ENCODE peak calls at places on chromosomes 11 and 22, in eight cellular contexts. One of them, this sample, is unnamed.
A peak's percentile ranks its signal among the peaks of the same experiment; 100 is the strongest.

GRCh38 chr11:27215471-27216267 is 147.3 kb downstream of the CCDC34 start:
- DNase-seq in right atrium auricular region: no peak
- DNase-seq in HCT116: no peak
- DNase-seq in progenitor cell of endocrine pancreas: no peak
- DNase-seq in WTC11: no peak
- DNase-seq in GM20000: no peak
- DNase-seq in Calu3: no peak
- DNase-seq in breast epithelium: no peak
- DNase-seq in this sample: no peak

GRCh38 chr11:46855167-46855566 is 9.1 kb upstream of the CKAP5 start:
- DNase-seq in right atrium auricular region: no peak
- DNase-seq in HCT116: no peak
- DNase-seq in progenitor cell of endocrine pancreas: no peak
- DNase-seq in WTC11: no peak
- DNase-seq in GM20000: no peak
- DNase-seq in Calu3: no peak
- DNase-seq in breast epithelium: no peak
- DNase-seq in this sample: no peak

GRCh38 chr11:66860449-66860831 is 3.6 kb downstream of the LRFN4 start:
- DNase-seq in right atrium auricular region: no peak
- DNase-seq in HCT116: no peak
- DNase-seq in progenitor cell of endocrine pancreas: no peak
- DNase-seq in WTC11: no peak
- DNase-seq in GM20000: peak; percentile 22
- DNase-seq in Calu3: no peak
- DNase-seq in breast epithelium: no peak
- DNase-seq in this sample: no peak

GRCh38 chr11:133928628-133929059 is 28.1 kb downstream of the IGSF9B start:
- DNase-seq in right atrium auricular region: no peak
- DNase-seq in HCT116: no peak
- DNase-seq in progenitor cell of endocrine pancreas: no peak
- DNase-seq in WTC11: peak; percentile 24
- DNase-seq in GM20000: no peak
- DNase-seq in Calu3: peak; percentile 43
- DNase-seq in breast epithelium: peak; percentile 77
- DNase-seq in this sample: no peak

GRCh38 chr11:16191852-16192240 is 164.5 kb downstream of the SOX6 start:
- DNase-seq in right atrium auricular region: no peak
- DNase-seq in HCT116: no peak
- DNase-seq in progenitor cell of endocrine pancreas: no peak
- DNase-seq in WTC11: no peak
- DNase-seq in GM20000: no peak
- DNase-seq in Calu3: no peak
- DNase-seq in breast epithelium: no peak
- DNase-seq in this sample: no peak

GRCh38 chr11:2662430-2663299 is 37.1 kb downstream of the KCNQ1OT1 start:
- DNase-seq in right atrium auricular region: peak; percentile 48
- DNase-seq in HCT116: no peak
- DNase-seq in progenitor cell of endocrine pancreas: no peak
- DNase-seq in WTC11: no peak
- DNase-seq in GM20000: no peak
- DNase-seq in Calu3: no peak
- DNase-seq in breast epithelium: peak; percentile 42
- DNase-seq in this sample: peak; percentile 15

GRCh38 chr11:14182833-14183340 is 176.1 kb downstream of the RRAS2 start:
- DNase-seq in right atrium auricular region: no peak
- DNase-seq in HCT116: no peak
- DNase-seq in progenitor cell of endocrine pancreas: no peak
- DNase-seq in WTC11: no peak
- DNase-seq in GM20000: no peak
- DNase-seq in Calu3: no peak
- DNase-seq in breast epithelium: no peak
- DNase-seq in this sample: no peak

GRCh38 chr11:71554996-71555395 is 6.8 kb downstream of the KRTAP5-9 start:
- DNase-seq in right atrium auricular region: no peak
- DNase-seq in HCT116: no peak
- DNase-seq in progenitor cell of endocrine pancreas: no peak
- DNase-seq in WTC11: no peak
- DNase-seq in GM20000: no peak
- DNase-seq in Calu3: no peak
- DNase-seq in breast epithelium: no peak
- DNase-seq in this sample: no peak

GRCh38 chr22:49705631-49706352 is 121.9 kb downstream of the BRD1 start:
- DNase-seq in right atrium auricular region: no peak
- DNase-seq in HCT116: no peak
- DNase-seq in progenitor cell of endocrine pancreas: no peak
- DNase-seq in WTC11: peak; percentile 14
- DNase-seq in GM20000: no peak
- DNase-seq in Calu3: no peak
- DNase-seq in breast epithelium: peak; percentile 15
- DNase-seq in this sample: no peak

GRCh38 chr11:65496304-65497140 is 2.3 kb upstream of the MALAT1 start:
- DNase-seq in right atrium auricular region: no peak
- DNase-seq in HCT116: no peak
- DNase-seq in progenitor cell of endocrine pancreas: no peak
- DNase-seq in WTC11: no peak
- DNase-seq in GM20000: no peak
- DNase-seq in Calu3: no peak
- DNase-seq in breast epithelium: no peak
- DNase-seq in this sample: no peak

GRCh38 chr22:28773461-28773867 is 969 bp downstream of the CCDC117 start:
- DNase-seq in right atrium auricular region: no peak
- DNase-seq in HCT116: no peak
- DNase-seq in progenitor cell of endocrine pancreas: no peak
- DNase-seq in WTC11: no peak
- DNase-seq in GM20000: peak; percentile 75
- DNase-seq in Calu3: no peak
- DNase-seq in breast epithelium: no peak
- DNase-seq in this sample: peak; percentile 61

GRCh38 chr11:2800655-2801531 is 84.7 kb downstream of the CDKN1C start:
- DNase-seq in right atrium auricular region: no peak
- DNase-seq in HCT116: no peak
- DNase-seq in progenitor cell of endocrine pancreas: peak; percentile 6
- DNase-seq in WTC11: peak; percentile 6
- DNase-seq in GM20000: no peak
- DNase-seq in Calu3: no peak
- DNase-seq in breast epithelium: peak; percentile 34
- DNase-seq in this sample: no peak

GRCh38 chr11:19089421-19089820 is 27.5 kb upstream of the ZDHHC13 start:
- DNase-seq in right atrium auricular region: no peak
- DNase-seq in HCT116: no peak
- DNase-seq in progenitor cell of endocrine pancreas: no peak
- DNase-seq in WTC11: no peak
- DNase-seq in GM20000: no peak
- DNase-seq in Calu3: peak; percentile 55
- DNase-seq in breast epithelium: no peak
- DNase-seq in this sample: no peak

GRCh38 chr11:112831969-112832368 is 129.3 kb upstream of the NCAM1 start:
- DNase-seq in right atrium auricular region: no peak
- DNase-seq in HCT116: no peak
- DNase-seq in progenitor cell of endocrine pancreas: no peak
- DNase-seq in WTC11: no peak
- DNase-seq in GM20000: no peak
- DNase-seq in Calu3: no peak
- DNase-seq in breast epithelium: no peak
- DNase-seq in this sample: no peak

GRCh38 chr11:57566564-57567209 is 785 bp downstream of the UBE2L6 start:
- DNase-seq in right atrium auricular region: no peak
- DNase-seq in HCT116: no peak
- DNase-seq in progenitor cell of endocrine pancreas: no peak
- DNase-seq in WTC11: no peak
- DNase-seq in GM20000: peak; percentile 49
- DNase-seq in Calu3: no peak
- DNase-seq in breast epithelium: no peak
- DNase-seq in this sample: no peak

GRCh38 chr11:117462183-117462574 is 134.5 kb downstream of the CEP164 start:
- DNase-seq in right atrium auricular region: no peak
- DNase-seq in HCT116: no peak
- DNase-seq in progenitor cell of endocrine pancreas: no peak
- DNase-seq in WTC11: no peak
- DNase-seq in GM20000: no peak
- DNase-seq in Calu3: no peak
- DNase-seq in breast epithelium: no peak
- DNase-seq in this sample: no peak

GRCh38 chr11:49208006-49208721 is at the start of gene FOLH1:
- DNase-seq in right atrium auricular region: peak; percentile 60
- DNase-seq in HCT116: no peak
- DNase-seq in progenitor cell of endocrine pancreas: no peak
- DNase-seq in WTC11: no peak
- DNase-seq in GM20000: peak; percentile 13
- DNase-seq in Calu3: peak; percentile 12
- DNase-seq in breast epithelium: no peak
- DNase-seq in this sample: peak; percentile 11

GRCh38 chr11:23991140-23991539 is 505.7 kb upstream of the LUZP2 start:
- DNase-seq in right atrium auricular region: no peak
- DNase-seq in HCT116: no peak
- DNase-seq in progenitor cell of endocrine pancreas: no peak
- DNase-seq in WTC11: no peak
- DNase-seq in GM20000: no peak
- DNase-seq in Calu3: no peak
- DNase-seq in breast epithelium: no peak
- DNase-seq in this sample: no peak

GRCh38 chr11:118883368-118884071 is at the start of gene CXCR5:
- DNase-seq in right atrium auricular region: no peak
- DNase-seq in HCT116: no peak
- DNase-seq in progenitor cell of endocrine pancreas: no peak
- DNase-seq in WTC11: no peak
- DNase-seq in GM20000: peak; percentile 71
- DNase-seq in Calu3: no peak
- DNase-seq in breast epithelium: no peak
- DNase-seq in this sample: peak; percentile 79
- TF ChIP-seq CTCF in right atrium auricular region: no peak
- TF ChIP-seq CTCF in HCT116: no peak
- TF ChIP-seq CTCF in progenitor cell of endocrine pancreas: no peak
- TF ChIP-seq CTCF in WTC11: no peak
- TF ChIP-seq CTCF in GM20000: no peak
- TF ChIP-seq CTCF in Calu3: no peak
- TF ChIP-seq CTCF in breast epithelium: no peak
- TF ChIP-seq CTCF in this sample: peak; percentile 19

DNA sequence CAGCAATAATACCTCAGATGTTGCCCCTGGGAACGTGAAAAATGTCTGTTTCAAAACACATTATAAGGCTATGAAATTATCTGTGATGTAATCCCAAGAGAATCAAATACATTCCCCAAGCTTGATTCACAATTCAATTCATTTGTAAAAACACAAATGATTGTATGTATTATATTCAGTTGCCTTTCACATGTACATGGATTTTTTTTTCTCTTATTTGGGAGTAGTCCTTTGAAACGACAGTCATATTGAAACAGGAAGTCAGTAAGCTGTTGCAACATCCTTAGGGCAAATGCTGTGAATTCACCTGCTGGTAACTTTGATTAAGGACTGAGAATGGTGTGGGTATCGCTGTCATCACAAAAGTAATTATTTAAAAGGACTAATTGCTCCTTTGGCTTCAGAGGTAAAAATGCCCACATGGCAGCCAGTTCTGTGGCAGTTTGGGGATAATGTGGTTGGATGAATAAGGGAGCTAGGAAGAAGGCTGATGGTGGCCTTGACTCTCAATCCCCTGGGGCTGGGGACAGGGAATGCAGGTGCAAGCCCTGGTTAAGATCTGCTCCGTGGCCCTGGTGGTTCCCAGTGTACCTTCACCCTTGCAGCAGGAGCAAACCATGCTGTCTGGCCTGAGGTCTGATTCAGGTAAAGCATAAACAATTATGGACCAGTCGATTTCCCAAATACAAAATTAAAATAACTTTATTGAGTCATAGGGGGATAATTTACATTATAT is 13.3 kb downstream of the EHF start:
- DNase-seq in right atrium auricular region: no peak
- DNase-seq in HCT116: no peak
- DNase-seq in progenitor cell of endocrine pancreas: no peak
- DNase-seq in WTC11: no peak
- DNase-seq in GM20000: peak; percentile 25
- DNase-seq in Calu3: no peak
- DNase-seq in breast epithelium: no peak
- DNase-seq in this sample: peak; percentile 28
- TF ChIP-seq CTCF in right atrium auricular region: no peak
- TF ChIP-seq CTCF in HCT116: no peak
- TF ChIP-seq CTCF in progenitor cell of endocrine pancreas: peak; percentile 6
- TF ChIP-seq CTCF in WTC11: no peak
- TF ChIP-seq CTCF in GM20000: no peak
- TF ChIP-seq CTCF in Calu3: peak; percentile 13
- TF ChIP-seq CTCF in breast epithelium: no peak
- TF ChIP-seq CTCF in this sample: no peak

DNA sequence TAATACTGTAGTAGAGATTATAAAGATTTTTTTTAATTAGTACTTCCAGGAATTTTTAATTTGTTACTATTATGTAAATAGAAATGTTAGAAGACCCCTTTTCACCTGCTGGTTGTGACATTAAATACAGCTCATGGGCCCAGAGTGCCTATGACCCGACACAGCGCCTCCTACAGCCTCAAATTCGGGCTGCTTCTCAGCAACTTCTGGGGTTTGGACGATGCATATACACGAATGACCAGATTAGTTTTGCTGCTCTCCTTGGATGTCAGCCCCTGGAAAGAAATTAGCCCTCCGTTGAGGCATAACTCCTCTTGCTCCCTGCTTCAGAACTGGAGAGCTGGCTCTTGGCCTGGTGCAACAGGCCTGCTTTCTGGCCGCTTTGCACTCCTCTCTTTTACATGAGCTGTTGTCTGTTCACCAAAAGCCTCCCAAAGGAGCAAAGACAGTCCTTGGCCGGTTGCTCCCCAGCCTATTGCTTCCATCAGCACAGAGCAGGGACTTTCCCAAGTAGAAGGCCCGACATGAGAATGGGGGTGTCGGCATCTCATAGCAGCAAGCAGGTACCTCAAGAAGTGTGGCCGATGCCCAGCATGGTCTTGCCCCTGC is 3.3 kb downstream of the TECTA start:
- DNase-seq in right atrium auricular region: no peak
- DNase-seq in HCT116: no peak
- DNase-seq in progenitor cell of endocrine pancreas: no peak
- DNase-seq in WTC11: peak; percentile 52
- DNase-seq in GM20000: no peak
- DNase-seq in Calu3: no peak
- DNase-seq in breast epithelium: no peak
- DNase-seq in this sample: no peak
- TF ChIP-seq CTCF in right atrium auricular region: peak; percentile 19
- TF ChIP-seq CTCF in HCT116: no peak
- TF ChIP-seq CTCF in progenitor cell of endocrine pancreas: peak; percentile 23
- TF ChIP-seq CTCF in WTC11: peak; percentile 30
- TF ChIP-seq CTCF in GM20000: no peak
- TF ChIP-seq CTCF in Calu3: no peak
- TF ChIP-seq CTCF in breast epithelium: no peak
- TF ChIP-seq CTCF in this sample: no peak

DNA sequence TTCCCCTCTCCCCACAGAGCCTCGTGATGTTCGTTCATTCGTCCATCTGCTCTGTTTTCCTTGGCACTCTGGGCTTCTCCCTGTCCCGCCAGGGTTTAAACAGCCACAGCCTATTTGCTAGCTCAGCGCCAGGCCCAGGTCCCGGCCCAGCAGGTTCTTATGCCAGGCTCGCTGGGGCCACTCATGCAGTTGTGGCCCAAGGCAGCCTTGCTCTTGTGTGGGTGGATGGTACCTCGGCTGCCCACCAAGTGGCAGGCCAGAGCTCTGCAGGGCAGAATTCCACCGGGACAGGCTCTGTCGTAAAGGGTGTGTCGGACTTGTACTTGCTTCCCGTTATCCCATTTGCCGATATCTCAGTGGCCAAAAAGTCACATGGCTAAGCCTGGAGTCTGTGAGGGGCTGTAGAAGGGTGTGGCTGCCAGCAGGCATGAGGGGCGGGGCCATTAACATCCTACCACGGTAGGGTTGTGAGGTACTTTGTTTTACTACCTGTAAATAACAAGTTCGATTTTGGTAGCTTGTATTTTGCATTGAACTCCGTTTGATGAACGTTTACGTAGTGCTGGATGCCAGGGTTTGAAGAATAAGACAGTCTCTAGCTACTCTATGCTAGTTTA is 7.9 kb downstream of the FAM118A start:
- DNase-seq in right atrium auricular region: peak; percentile 85
- DNase-seq in HCT116: no peak
- DNase-seq in progenitor cell of endocrine pancreas: no peak
- DNase-seq in WTC11: peak; percentile 41
- DNase-seq in GM20000: no peak
- DNase-seq in Calu3: peak; percentile 45
- DNase-seq in breast epithelium: peak; percentile 66
- DNase-seq in this sample: no peak
- TF ChIP-seq CTCF in right atrium auricular region: peak; percentile 71
- TF ChIP-seq CTCF in HCT116: no peak
- TF ChIP-seq CTCF in progenitor cell of endocrine pancreas: no peak
- TF ChIP-seq CTCF in WTC11: no peak
- TF ChIP-seq CTCF in GM20000: no peak
- TF ChIP-seq CTCF in Calu3: peak; percentile 20
- TF ChIP-seq CTCF in breast epithelium: no peak
- TF ChIP-seq CTCF in this sample: no peak

This sample was measured in GM13976.